ENCODE peak calls at places on chromosomes 6 and 20, in eight cellular contexts. N is endodermal cell, Q is kidney, I is tibial nerve, P is lung, V is cardiac fibroblast, O is OCI-LY7, H is transverse colon. R is an unnamed sample.

GRCh38 chr20:35823937-35824336 is 52.1 kb downstream of the PHF20 start:
- DNase-seq in N (no peak), Q (no peak), I (no peak), P (no peak), V (peak), O (no peak), H (no peak), R (no peak)

GRCh38 chr6:157912326-157912725 is 69.3 kb upstream of the SYNJ2 start:
- DNase-seq in N (no peak), Q (no peak), I (no peak), P (no peak), V (peak), O (no peak), H (no peak), R (no peak)

GRCh38 chr6:4728949-4729348 is 47.3 kb upstream of the CDYL start:
- DNase-seq in N (no peak), Q (no peak), I (no peak), P (no peak), V (no peak), O (no peak), H (no peak), R (no peak)

GRCh38 chr20:62831361-62831788 is 14.5 kb downstream of the COL9A3 start:
- DNase-seq in N (peak), Q (peak), I (no peak), P (no peak), V (no peak), O (no peak), H (peak), R (no peak)

GRCh38 chr6:23728707-23729106 is 397.3 kb upstream of the NRSN1 start:
- DNase-seq in N (peak), Q (no peak), I (no peak), P (no peak), V (no peak), O (no peak), H (peak), R (no peak)

GRCh38 chr20:21571841-21572690 is 58.2 kb upstream of the NKX2-2 start:
- DNase-seq in N (peak), Q (no peak), I (no peak), P (no peak), V (peak), O (peak), H (no peak), R (peak)

GRCh38 chr6:157984165-157984564 is 2.5 kb downstream of the SYNJ2 start:
- DNase-seq in N (no peak), Q (no peak), I (no peak), P (no peak), V (no peak), O (no peak), H (no peak), R (no peak)

GRCh38 chr6:39020136-39020535 is 28.4 kb upstream of the GLP1R start:
- DNase-seq in N (no peak), Q (no peak), I (no peak), P (no peak), V (no peak), O (no peak), H (no peak), R (no peak)

GRCh38 chr6:156866181-156866862 is 89.1 kb downstream of the ARID1B start:
- DNase-seq in N (peak), Q (no peak), I (no peak), P (no peak), V (peak), O (peak), H (peak), R (peak)

GRCh38 chr6:145729887-145730286 is 5.4 kb downstream of the EPM2A start:
- DNase-seq in N (no peak), Q (no peak), I (no peak), P (no peak), V (no peak), O (no peak), H (no peak), R (no peak)

GRCh38 chr6:45148278-45148677 is 179.9 kb upstream of the RUNX2 start:
- DNase-seq in N (no peak), Q (no peak), I (no peak), P (no peak), V (peak), O (no peak), H (no peak), R (no peak)

GRCh38 chr20:51945881-51946280 is 143.6 kb upstream of the SALL4 start:
- DNase-seq in N (no peak), Q (no peak), I (no peak), P (no peak), V (no peak), O (no peak), H (no peak), R (no peak)

GRCh38 chr6:29834564-29835436 is 7.2 kb downstream of the HLA-G start:
- DNase-seq in N (peak), Q (no peak), I (peak), P (no peak), V (peak), O (peak), H (peak), R (no peak)

GRCh38 chr20:31861346-31862156 is 8.8 kb downstream of the DUSP15 start:
- DNase-seq in N (peak), Q (peak), I (no peak), P (peak), V (no peak), O (peak), H (peak), R (peak)
- TF ChIP-seq CTCF in N (no peak), Q (no peak), I (no peak), P (no peak), V (no peak), O (no peak), H (no peak), R (no peak)

GRCh38 chr6:101645770-101646169 is 252.3 kb downstream of the GRIK2 start:
- DNase-seq in N (no peak), Q (no peak), I (no peak), P (no peak), V (no peak), O (no peak), H (no peak), R (no peak)
- TF ChIP-seq CTCF in N (no peak), Q (no peak), I (no peak), P (no peak), V (no peak), O (peak), H (no peak), R (no peak)

GRCh38 chr6:118467181-118467580 is 80.9 kb upstream of the PLN start:
- DNase-seq in N (no peak), Q (no peak), I (no peak), P (no peak), V (no peak), O (no peak), H (no peak), R (peak)

GRCh38 chr6:118469468-118469867 is 78.6 kb upstream of the PLN start:
- DNase-seq in N (no peak), Q (no peak), I (no peak), P (no peak), V (peak), O (no peak), H (no peak), R (no peak)

GRCh38 chr6:118464620-118465019 is 83.5 kb upstream of the PLN start:
- DNase-seq in N (no peak), Q (no peak), I (no peak), P (no peak), V (no peak), O (no peak), H (no peak), R (no peak)

GRCh38 chr6:118468682-118469465 is 79.2 kb upstream of the PLN start:
- DNase-seq in N (no peak), Q (no peak), I (no peak), P (no peak), V (peak), O (no peak), H (no peak), R (no peak)
- TF ChIP-seq CTCF in N (no peak), Q (no peak), I (no peak), P (no peak), V (no peak), O (no peak), H (no peak), R (no peak)

GRCh38 chr6:165231177-165231576 is 78.2 kb downstream of the C6orf118 start:
- DNase-seq in N (no peak), Q (no peak), I (no peak), P (no peak), V (no peak), O (no peak), H (no peak), R (no peak)

GRCh38 chr6:165232277-165232654 is 77.1 kb downstream of the C6orf118 start:
- DNase-seq in N (no peak), Q (no peak), I (no peak), P (no peak), V (no peak), O (no peak), H (no peak), R (no peak)

GRCh38 chr6:165233089-165233488 is 76.3 kb downstream of the C6orf118 start:
- DNase-seq in N (no peak), Q (no peak), I (no peak), P (no peak), V (no peak), O (no peak), H (no peak), R (no peak)

GRCh38 chr6:165229216-165229615 is 80.2 kb downstream of the C6orf118 start:
- DNase-seq in N (no peak), Q (no peak), I (no peak), P (no peak), V (no peak), O (no peak), H (no peak), R (no peak)

GRCh38 chr6:165231581-165232276 is 77.7 kb downstream of the C6orf118 start:
- DNase-seq in N (peak), Q (no peak), I (peak), P (no peak), V (peak), O (peak), H (no peak), R (no peak)
- TF ChIP-seq CTCF in N (peak), Q (peak), I (no peak), P (no peak), V (peak), O (peak), H (no peak), R (no peak)

GRCh38 chr6:104281370-104281769 is 578.3 kb downstream of the HACE1 start:
- DNase-seq in N (peak), Q (no peak), I (no peak), P (no peak), V (no peak), O (peak), H (no peak), R (no peak)
- TF ChIP-seq CTCF in N (peak), Q (no peak), I (no peak), P (no peak), V (no peak), O (peak), H (no peak), R (no peak)

DNA sequence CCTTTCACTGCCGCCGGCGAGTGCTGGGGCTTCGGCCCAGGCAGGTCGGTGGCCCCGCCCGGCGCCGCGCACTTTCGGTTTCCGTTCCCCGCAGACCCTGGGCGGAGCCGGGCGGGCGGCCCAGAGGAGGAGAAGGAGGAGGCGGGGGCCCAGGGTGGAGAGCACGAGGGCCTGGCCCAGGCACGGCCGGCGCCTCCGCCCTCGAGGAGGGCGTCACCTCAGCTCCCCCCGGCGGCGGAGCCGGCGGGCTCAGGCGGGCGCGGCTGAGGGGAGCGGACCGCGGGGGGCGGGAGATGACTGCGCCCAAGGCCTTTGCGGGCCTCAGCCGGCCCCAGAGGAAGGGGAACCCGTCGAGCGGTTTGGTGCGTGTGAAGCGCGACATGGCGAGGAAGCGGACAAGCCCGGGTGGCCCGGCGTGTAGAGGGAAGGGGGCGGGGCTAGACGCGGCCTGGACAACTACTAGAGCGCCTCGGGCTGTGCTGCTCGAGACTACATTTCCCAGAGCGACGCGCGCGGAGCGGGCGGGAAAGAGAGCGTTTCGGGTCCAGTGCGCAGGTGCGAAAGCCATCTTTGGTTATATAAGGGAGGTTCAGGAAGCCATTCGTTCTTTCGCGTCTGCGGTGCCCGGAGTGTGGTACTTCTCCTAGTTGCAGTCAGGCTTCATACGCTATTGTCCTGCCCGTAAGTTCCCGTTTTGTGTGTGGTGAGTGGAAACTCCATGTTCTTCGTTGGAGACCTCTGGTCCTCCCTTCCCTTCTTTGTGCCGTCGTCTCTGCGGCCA is at the start of gene ZNFX1:
- DNase-seq in N (peak), Q (peak), I (peak), P (peak), V (peak), O (peak), H (peak), R (peak)
- TF ChIP-seq CTCF in N (peak), Q (peak), I (no peak), P (no peak), V (no peak), O (peak), H (no peak), R (peak)